ENCODE peak calls at places on chromosomes 13 and 19, in eight cellular contexts. One of them, this sample, is unnamed.

GRCh38 chr13:61170791-61171330 is 244.8 kb downstream of the PCDH20 start:
- DNase-seq in BJ: no peak
- DNase-seq in dorsolateral prefrontal cortex: peak; percentile 45
- DNase-seq in fibroblast of lung: no peak
- DNase-seq in CD8-positive, alpha-beta T cell: no peak
- DNase-seq in cardiac muscle cell: no peak
- DNase-seq in ascending aorta: no peak
- DNase-seq in fibroblast of pulmonary artery: no peak
- DNase-seq in this sample: no peak

GRCh38 chr19:4068058-4068966 is 1.6 kb upstream of the ZBTB7A start:
- DNase-seq in fibroblast of pulmonary artery: no peak
- DNase-seq in cardiac muscle cell: no peak
- DNase-seq in BJ: no peak
- DNase-seq in dorsolateral prefrontal cortex: no peak
- DNase-seq in fibroblast of lung: no peak
- DNase-seq in CD8-positive, alpha-beta T cell: no peak
- DNase-seq in ascending aorta: no peak
- DNase-seq in this sample: no peak

GRCh38 chr13:40682449-40683240 is 16.2 kb upstream of the FOXO1 start:
- DNase-seq in BJ: no peak
- DNase-seq in ascending aorta: no peak
- DNase-seq in dorsolateral prefrontal cortex: no peak
- DNase-seq in fibroblast of lung: peak; percentile 62
- DNase-seq in fibroblast of pulmonary artery: no peak
- DNase-seq in cardiac muscle cell: peak; percentile 66
- DNase-seq in CD8-positive, alpha-beta T cell: no peak
- DNase-seq in this sample: no peak

GRCh38 chr19:36748431-36749275 is 24.0 kb downstream of the ZNF850 start:
- DNase-seq in cardiac muscle cell: no peak
- DNase-seq in dorsolateral prefrontal cortex: no peak
- DNase-seq in fibroblast of pulmonary artery: no peak
- DNase-seq in ascending aorta: no peak
- DNase-seq in fibroblast of lung: no peak
- DNase-seq in CD8-positive, alpha-beta T cell: no peak
- DNase-seq in BJ: no peak
- DNase-seq in this sample: no peak

GRCh38 chr13:97544041-97544765 is 110.2 kb downstream of the RAP2A start:
- DNase-seq in BJ: no peak
- DNase-seq in fibroblast of lung: peak; percentile 89
- DNase-seq in CD8-positive, alpha-beta T cell: no peak
- DNase-seq in ascending aorta: no peak
- DNase-seq in fibroblast of pulmonary artery: no peak
- DNase-seq in dorsolateral prefrontal cortex: no peak
- DNase-seq in cardiac muscle cell: no peak
- DNase-seq in this sample: no peak

GRCh38 chr19:21322528-21322927 is 6.7 kb downstream of the ZNF708 start:
- DNase-seq in fibroblast of lung: no peak
- DNase-seq in dorsolateral prefrontal cortex: peak; percentile 56
- DNase-seq in CD8-positive, alpha-beta T cell: no peak
- DNase-seq in fibroblast of pulmonary artery: peak; percentile 44
- DNase-seq in BJ: no peak
- DNase-seq in ascending aorta: no peak
- DNase-seq in cardiac muscle cell: no peak
- DNase-seq in this sample: no peak

GRCh38 chr19:31113250-31113685 is 236.0 kb downstream of the TSHZ3 start:
- DNase-seq in cardiac muscle cell: no peak
- DNase-seq in CD8-positive, alpha-beta T cell: no peak
- DNase-seq in ascending aorta: no peak
- DNase-seq in dorsolateral prefrontal cortex: no peak
- DNase-seq in fibroblast of lung: no peak
- DNase-seq in fibroblast of pulmonary artery: no peak
- DNase-seq in BJ: peak; percentile 47
- DNase-seq in this sample: no peak

GRCh38 chr19:4908781-4909171 is 525 bp upstream of the UHRF1 start:
- DNase-seq in fibroblast of pulmonary artery: no peak
- DNase-seq in CD8-positive, alpha-beta T cell: no peak
- DNase-seq in dorsolateral prefrontal cortex: no peak
- DNase-seq in cardiac muscle cell: no peak
- DNase-seq in BJ: no peak
- DNase-seq in ascending aorta: no peak
- DNase-seq in fibroblast of lung: no peak
- DNase-seq in this sample: no peak

GRCh38 chr13:27839809-27840467 is 47.7 kb downstream of the GSX1 start:
- DNase-seq in fibroblast of lung: no peak
- DNase-seq in ascending aorta: no peak
- DNase-seq in CD8-positive, alpha-beta T cell: no peak
- DNase-seq in fibroblast of pulmonary artery: no peak
- DNase-seq in dorsolateral prefrontal cortex: no peak
- DNase-seq in cardiac muscle cell: no peak
- DNase-seq in BJ: no peak
- DNase-seq in this sample: no peak

GRCh38 chr19:42069619-42070293 is at the start of gene GRIK5:
- DNase-seq in cardiac muscle cell: peak; percentile 54
- DNase-seq in BJ: no peak
- DNase-seq in CD8-positive, alpha-beta T cell: no peak
- DNase-seq in dorsolateral prefrontal cortex: peak; percentile 68
- DNase-seq in fibroblast of pulmonary artery: no peak
- DNase-seq in fibroblast of lung: no peak
- DNase-seq in ascending aorta: peak; percentile 66
- DNase-seq in this sample: no peak

GRCh38 chr13:23466144-23467002 is 32.9 kb upstream of the SACS start:
- DNase-seq in CD8-positive, alpha-beta T cell: peak; percentile 77
- DNase-seq in fibroblast of pulmonary artery: peak; percentile 87
- DNase-seq in BJ: no peak
- DNase-seq in dorsolateral prefrontal cortex: peak; percentile 85
- DNase-seq in cardiac muscle cell: peak; percentile 83
- DNase-seq in fibroblast of lung: peak; percentile 88
- DNase-seq in ascending aorta: peak; percentile 81
- DNase-seq in this sample: peak; percentile 61

GRCh38 chr19:3397266-3398022 is 31.1 kb downstream of the NFIC start:
- DNase-seq in ascending aorta: no peak
- DNase-seq in CD8-positive, alpha-beta T cell: no peak
- DNase-seq in BJ: no peak
- DNase-seq in fibroblast of pulmonary artery: no peak
- DNase-seq in dorsolateral prefrontal cortex: no peak
- DNase-seq in cardiac muscle cell: no peak
- DNase-seq in fibroblast of lung: peak; percentile 32
- DNase-seq in this sample: no peak

GRCh38 chr19:47305309-47305751 is 4.3 kb upstream of the C5AR1 start:
- DNase-seq in fibroblast of pulmonary artery: peak; percentile 83
- DNase-seq in cardiac muscle cell: peak; percentile 62
- DNase-seq in fibroblast of lung: peak; percentile 92
- DNase-seq in BJ: peak; percentile 83
- DNase-seq in dorsolateral prefrontal cortex: peak; percentile 61
- DNase-seq in CD8-positive, alpha-beta T cell: peak; percentile 73
- DNase-seq in ascending aorta: peak; percentile 90
- DNase-seq in this sample: peak; percentile 96

GRCh38 chr19:16330811-16331690 is 6.4 kb downstream of the KLF2 start:
- DNase-seq in dorsolateral prefrontal cortex: no peak
- DNase-seq in CD8-positive, alpha-beta T cell: no peak
- DNase-seq in BJ: no peak
- DNase-seq in fibroblast of pulmonary artery: peak; percentile 58
- DNase-seq in cardiac muscle cell: no peak
- DNase-seq in ascending aorta: no peak
- DNase-seq in fibroblast of lung: no peak
- DNase-seq in this sample: no peak

GRCh38 chr13:34894756-34895155 is 47.3 kb upstream of the NBEA start:
- DNase-seq in BJ: no peak
- DNase-seq in cardiac muscle cell: no peak
- DNase-seq in dorsolateral prefrontal cortex: no peak
- DNase-seq in ascending aorta: no peak
- DNase-seq in fibroblast of lung: no peak
- DNase-seq in fibroblast of pulmonary artery: no peak
- DNase-seq in CD8-positive, alpha-beta T cell: no peak
- DNase-seq in this sample: no peak

GRCh38 chr13:40456397-40456958 is 210.0 kb downstream of the FOXO1 start:
- DNase-seq in BJ: no peak
- DNase-seq in ascending aorta: no peak
- DNase-seq in fibroblast of lung: no peak
- DNase-seq in CD8-positive, alpha-beta T cell: no peak
- DNase-seq in cardiac muscle cell: no peak
- DNase-seq in dorsolateral prefrontal cortex: no peak
- DNase-seq in fibroblast of pulmonary artery: no peak
- DNase-seq in this sample: no peak

GRCh38 chr19:39390460-39390758 is 497 bp downstream of the PAF1 start:
- DNase-seq in fibroblast of pulmonary artery: no peak
- DNase-seq in dorsolateral prefrontal cortex: no peak
- DNase-seq in CD8-positive, alpha-beta T cell: no peak
- DNase-seq in BJ: no peak
- DNase-seq in fibroblast of lung: peak; percentile 9
- DNase-seq in cardiac muscle cell: no peak
- DNase-seq in ascending aorta: no peak
- DNase-seq in this sample: no peak

GRCh38 chr13:102317593-102317992 is 84.3 kb downstream of the FGF14 start:
- DNase-seq in BJ: no peak
- DNase-seq in ascending aorta: peak; percentile 89
- DNase-seq in dorsolateral prefrontal cortex: no peak
- DNase-seq in cardiac muscle cell: peak; percentile 34
- DNase-seq in CD8-positive, alpha-beta T cell: no peak
- DNase-seq in fibroblast of pulmonary artery: peak; percentile 38
- DNase-seq in fibroblast of lung: peak; percentile 77
- DNase-seq in this sample: no peak

GRCh38 chr19:51793994-51794393 is 963 bp upstream of the FPR3 start:
- DNase-seq in BJ: no peak
- DNase-seq in ascending aorta: no peak
- DNase-seq in fibroblast of lung: no peak
- DNase-seq in fibroblast of pulmonary artery: no peak
- DNase-seq in cardiac muscle cell: no peak
- DNase-seq in dorsolateral prefrontal cortex: no peak
- DNase-seq in CD8-positive, alpha-beta T cell: no peak
- DNase-seq in this sample: no peak

GRCh38 chr19:29483944-29484581 is 41.7 kb upstream of the VSTM2B start:
- DNase-seq in CD8-positive, alpha-beta T cell: peak; percentile 27
- DNase-seq in dorsolateral prefrontal cortex: no peak
- DNase-seq in cardiac muscle cell: no peak
- DNase-seq in ascending aorta: peak; percentile 52
- DNase-seq in BJ: no peak
- DNase-seq in fibroblast of pulmonary artery: no peak
- DNase-seq in fibroblast of lung: no peak
- DNase-seq in this sample: no peak
- TF ChIP-seq CTCF in CD8-positive, alpha-beta T cell: no peak
- TF ChIP-seq CTCF in dorsolateral prefrontal cortex: no peak
- TF ChIP-seq CTCF in cardiac muscle cell: no peak
- TF ChIP-seq CTCF in ascending aorta: no peak
- TF ChIP-seq CTCF in BJ: no peak
- TF ChIP-seq CTCF in fibroblast of pulmonary artery: no peak
- TF ChIP-seq CTCF in fibroblast of lung: no peak
- TF ChIP-seq CTCF in this sample: no peak

DNA sequence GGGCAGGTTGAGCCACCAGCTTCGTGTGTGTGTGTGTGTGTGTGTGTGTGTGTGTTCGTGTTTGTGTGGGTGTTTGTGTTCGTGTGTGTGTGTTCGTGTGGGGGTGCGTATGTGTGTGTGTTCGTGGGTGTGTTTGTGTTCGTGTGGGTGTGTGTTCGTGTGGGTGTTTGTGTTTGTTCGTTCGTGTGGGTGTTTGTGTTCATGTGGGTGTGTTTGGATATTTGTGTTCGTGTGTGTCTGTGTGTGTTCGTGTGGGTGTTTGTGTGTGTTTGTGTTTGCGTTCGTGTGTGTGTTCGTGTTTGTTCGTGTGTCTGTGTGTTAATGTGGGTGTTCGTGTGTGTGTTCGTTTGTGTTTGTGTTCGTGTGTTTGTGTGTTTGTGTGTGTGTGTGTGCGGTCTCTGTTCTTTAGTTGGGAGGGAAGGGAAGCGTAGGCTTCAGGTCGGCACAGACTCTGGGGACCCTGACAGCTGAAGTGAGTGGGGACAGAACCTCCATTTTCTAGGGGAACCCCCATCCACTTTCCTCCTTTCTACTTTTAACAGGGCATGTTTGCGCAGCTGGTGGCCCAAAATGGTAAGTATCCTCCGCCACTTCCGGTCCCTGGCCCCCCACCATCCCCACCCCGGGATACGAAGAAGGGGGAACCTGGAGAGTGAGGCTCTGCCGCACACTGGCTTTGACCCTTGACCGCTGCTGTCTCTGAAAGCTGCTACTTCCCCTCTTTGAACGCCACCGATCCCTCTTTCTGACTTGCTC is 1.6 kb downstream of the TNFSF9 start:
- DNase-seq in cardiac muscle cell: no peak
- DNase-seq in CD8-positive, alpha-beta T cell: no peak
- DNase-seq in BJ: no peak
- DNase-seq in dorsolateral prefrontal cortex: no peak
- DNase-seq in fibroblast of lung: no peak
- DNase-seq in fibroblast of pulmonary artery: no peak
- DNase-seq in ascending aorta: no peak
- DNase-seq in this sample: no peak
- H3K4me3 ChIP-seq in cardiac muscle cell: no peak overlapping the region
- H3K4me3 ChIP-seq in CD8-positive, alpha-beta T cell: peak overlapping the region; percentile 5
- H3K4me3 ChIP-seq in BJ: no peak overlapping the region
- H3K4me3 ChIP-seq in dorsolateral prefrontal cortex: no peak overlapping the region
- H3K4me3 ChIP-seq in fibroblast of lung: no peak overlapping the region
- H3K4me3 ChIP-seq in fibroblast of pulmonary artery: no peak overlapping the region
- H3K4me3 ChIP-seq in ascending aorta: no peak overlapping the region
- H3K4me3 ChIP-seq in this sample: peak overlapping the region; percentile 49

GRCh38 chr13:44574466-44574855 is 1.7 kb downstream of the TSC22D1 start:
- DNase-seq in fibroblast of pulmonary artery: no peak
- DNase-seq in ascending aorta: no peak
- DNase-seq in CD8-positive, alpha-beta T cell: no peak
- DNase-seq in BJ: no peak
- DNase-seq in cardiac muscle cell: no peak
- DNase-seq in dorsolateral prefrontal cortex: no peak
- DNase-seq in fibroblast of lung: no peak
- DNase-seq in this sample: no peak

GRCh38 chr13:44575741-44576395 is at the start of gene TSC22D1:
- DNase-seq in cardiac muscle cell: peak; percentile 57
- DNase-seq in BJ: no peak
- DNase-seq in ascending aorta: peak; percentile 75
- DNase-seq in dorsolateral prefrontal cortex: peak; percentile 73
- DNase-seq in CD8-positive, alpha-beta T cell: peak; percentile 79
- DNase-seq in fibroblast of pulmonary artery: peak; percentile 63
- DNase-seq in fibroblast of lung: peak; percentile 56
- DNase-seq in this sample: no peak

GRCh38 chr13:44575035-44575434 is 1.1 kb downstream of the TSC22D1 start:
- DNase-seq in BJ: no peak
- DNase-seq in dorsolateral prefrontal cortex: no peak
- DNase-seq in ascending aorta: no peak
- DNase-seq in fibroblast of pulmonary artery: no peak
- DNase-seq in CD8-positive, alpha-beta T cell: no peak
- DNase-seq in fibroblast of lung: no peak
- DNase-seq in cardiac muscle cell: no peak
- DNase-seq in this sample: no peak

GRCh38 chr13:44573071-44573470 is 3.1 kb downstream of the TSC22D1 start:
- DNase-seq in BJ: no peak
- DNase-seq in ascending aorta: no peak
- DNase-seq in fibroblast of pulmonary artery: no peak
- DNase-seq in CD8-positive, alpha-beta T cell: no peak
- DNase-seq in fibroblast of lung: no peak
- DNase-seq in cardiac muscle cell: no peak
- DNase-seq in dorsolateral prefrontal cortex: no peak
- DNase-seq in this sample: no peak

GRCh38 chr13:44573790-44574465 is 2.2 kb downstream of the TSC22D1 start:
- DNase-seq in fibroblast of pulmonary artery: peak; percentile 62
- DNase-seq in CD8-positive, alpha-beta T cell: no peak
- DNase-seq in dorsolateral prefrontal cortex: no peak
- DNase-seq in ascending aorta: no peak
- DNase-seq in BJ: no peak
- DNase-seq in fibroblast of lung: peak; percentile 57
- DNase-seq in cardiac muscle cell: peak; percentile 40
- DNase-seq in this sample: peak; percentile 54
- TF ChIP-seq CTCF in fibroblast of pulmonary artery: peak; percentile 50
- TF ChIP-seq CTCF in CD8-positive, alpha-beta T cell: no peak
- TF ChIP-seq CTCF in dorsolateral prefrontal cortex: no peak
- TF ChIP-seq CTCF in ascending aorta: peak; percentile 41
- TF ChIP-seq CTCF in BJ: peak; percentile 67
- TF ChIP-seq CTCF in fibroblast of lung: peak; percentile 61
- TF ChIP-seq CTCF in cardiac muscle cell: peak; percentile 44
- TF ChIP-seq CTCF in this sample: peak; percentile 46

GRCh38 chr19:13794752-13795589 is at the start of gene ZSWIM4:
- DNase-seq in dorsolateral prefrontal cortex: peak; percentile 99
- DNase-seq in fibroblast of lung: peak; percentile 99
- DNase-seq in CD8-positive, alpha-beta T cell: peak; percentile 96
- DNase-seq in BJ: peak; percentile 97
- DNase-seq in fibroblast of pulmonary artery: peak; percentile 99
- DNase-seq in ascending aorta: peak; percentile 100
- DNase-seq in cardiac muscle cell: peak; percentile 99
- DNase-seq in this sample: peak; percentile 98
- H3K4me3 ChIP-seq in dorsolateral prefrontal cortex: peak within 1 kb of the TSS; percentile 76
- H3K4me3 ChIP-seq in fibroblast of lung: peak within 1 kb of the TSS; percentile 69
- H3K4me3 ChIP-seq in CD8-positive, alpha-beta T cell: peak within 1 kb of the TSS; percentile 73
- H3K4me3 ChIP-seq in BJ: peak within 1 kb of the TSS; percentile 94
- H3K4me3 ChIP-seq in fibroblast of pulmonary artery: peak within 1 kb of the TSS; percentile 83
- H3K4me3 ChIP-seq in ascending aorta: peak within 1 kb of the TSS; percentile 86
- H3K4me3 ChIP-seq in cardiac muscle cell: peak within 1 kb of the TSS; percentile 76
- H3K4me3 ChIP-seq in this sample: peak within 1 kb of the TSS; percentile 72